ENCODE peak calls at places on chromosomes 3 and 15, in nine cellular contexts. Q, V, J, H, B, E, T, I and A are unnamed samples.

GRCh38 chr3:87997298-87997697 is 61.5 kb downstream of the CGGBP1 start:
- ATAC-seq in I (peak), T (no peak), Q (peak), H (peak), J (no peak), E (peak), V (no peak), B (no peak), A (peak)

GRCh38 chr3:30632065-30632464 is 25.7 kb downstream of the TGFBR2 start:
- ATAC-seq in I (no peak), B (peak), E (no peak), V (peak), Q (no peak), T (peak), J (no peak), H (no peak), A (no peak)

GRCh38 chr3:122952509-122952908 is 75.1 kb downstream of the SEMA5B start:
- ATAC-seq in J (peak), Q (no peak), H (peak), E (no peak), B (no peak), T (peak), V (peak), I (peak), A (no peak)

GRCh38 chr15:93861413-93861812 is 369.9 kb upstream of the MCTP2 start:
- ATAC-seq in E (no peak), Q (peak), T (no peak), I (no peak), V (peak), H (peak), J (no peak), B (peak), A (no peak)

GRCh38 chr15:43948691-43949325 is 122.0 kb downstream of the WDR76 start:
- ATAC-seq in T (no peak), V (no peak), Q (no peak), B (no peak), H (peak), I (no peak), J (no peak), E (peak), A (peak)

GRCh38 chr3:158109804-158110657 is at the start of gene RSRC1:
- ATAC-seq in I (peak), V (peak), J (peak), T (peak), B (peak), H (peak), E (peak), Q (peak), A (peak)

GRCh38 chr3:33111581-33111980 is 2.2 kb upstream of the CRTAP start:
- ATAC-seq in B (no peak), H (peak), T (no peak), J (no peak), I (no peak), Q (no peak), E (no peak), V (no peak), A (peak)

GRCh38 chr15:59242649-59243048 is 36.0 kb downstream of the LDHAL6B start:
- ATAC-seq in T (no peak), B (no peak), V (no peak), Q (no peak), J (no peak), E (no peak), I (no peak), H (no peak), A (no peak)

GRCh38 chr3:138818175-138818574 is 16.6 kb downstream of the PIK3CB start:
- ATAC-seq in E (no peak), J (peak), V (no peak), I (no peak), H (no peak), Q (no peak), B (no peak), T (no peak), A (no peak)

GRCh38 chr3:2352134-2352762 is 253.6 kb downstream of the CNTN4 start:
- ATAC-seq in E (no peak), H (no peak), V (no peak), I (no peak), T (no peak), Q (no peak), J (no peak), B (no peak), A (no peak)

GRCh38 chr15:64048766-64049165 is 2.5 kb upstream of the DAPK2 start:
- ATAC-seq in E (no peak), J (no peak), I (no peak), Q (no peak), T (no peak), B (no peak), H (no peak), V (no peak), A (no peak)

GRCh38 chr3:113231391-113231790 is 20.0 kb downstream of the BOC start:
- ATAC-seq in E (peak), B (no peak), V (no peak), Q (no peak), I (peak), H (peak), T (no peak), J (peak), A (peak)

GRCh38 chr3:102718651-102719050 is 283.8 kb downstream of the ZPLD1 start:
- ATAC-seq in Q (no peak), J (no peak), T (no peak), V (no peak), E (no peak), I (no peak), B (no peak), H (no peak), A (no peak)

GRCh38 chr3:30626443-30627181 is 20.2 kb downstream of the TGFBR2 start:
- ATAC-seq in E (no peak), I (peak), B (no peak), Q (no peak), J (peak), H (no peak), T (peak), V (peak), A (no peak)

GRCh38 chr15:31001702-31002101 is 10.3 kb upstream of the MTMR10 start:
- ATAC-seq in V (no peak), E (no peak), J (no peak), B (no peak), T (no peak), Q (no peak), H (no peak), I (no peak), A (no peak)

GRCh38 chr15:54840999-54841398 is 355.7 kb downstream of the RSL24D1 start:
- ATAC-seq in J (no peak), T (no peak), B (no peak), I (no peak), E (no peak), V (no peak), H (no peak), Q (no peak), A (no peak)

GRCh38 chr3:123155471-123156011 is 46.2 kb upstream of the SEC22A start:
- ATAC-seq in E (no peak), I (no peak), T (no peak), B (peak), Q (no peak), H (no peak), V (no peak), J (no peak), A (no peak)

GRCh38 chr3:64909757-64910475 is 222.1 kb upstream of the ADAMTS9 start:
- ATAC-seq in V (no peak), I (no peak), Q (no peak), E (no peak), H (no peak), B (no peak), J (no peak), T (no peak), A (no peak)

GRCh38 chr3:20975221-20975620 is 775.8 kb downstream of the ZNF385D start:
- ATAC-seq in T (no peak), Q (no peak), E (no peak), V (peak), I (peak), H (peak), B (peak), J (no peak), A (no peak)

GRCh38 chr3:127822836-127823589 is 698 bp upstream of the MGLL start:
- ATAC-seq in B (peak), J (peak), E (peak), I (peak), H (peak), T (peak), Q (peak), V (peak), A (peak)

GRCh38 chr3:10361375-10361774 is 40.5 kb upstream of the SEC13 start:
- ATAC-seq in V (no peak), Q (no peak), J (no peak), I (no peak), H (no peak), E (no peak), B (no peak), T (no peak), A (no peak)